ENCODE peak calls at places on chromosome 3, in nine cellular contexts. P is SK-N-SH, D is GM12878, Y is WTC11, V is H1, O is NB4, X is K562, K is HCT116, T is A549. M is an unnamed sample.

GRCh38 chr3:116339441-116340028 is 105.8 kb downstream of the LSAMP start:
- DNase-seq in P (no peak), T (no peak), Y (no peak), X (no peak), V (no peak), K (no peak), O (no peak), D (no peak), M (no peak)

GRCh38 chr3:180116658-180117057 is 79.9 kb upstream of the PEX5L start:
- DNase-seq in V (no peak), O (no peak), X (no peak), T (no peak), P (no peak), D (no peak), K (no peak), Y (no peak), M (no peak)

GRCh38 chr3:45123030-45123429 is 23.1 kb downstream of the CDCP1 start:
- DNase-seq in D (peak; percentile 62), K (no peak), V (no peak), T (peak; percentile 41), Y (no peak), X (no peak), O (peak; percentile 73), P (no peak), M (peak; percentile 12)

GRCh38 chr3:4740397-4741105 is 238.7 kb upstream of the BHLHE40 start:
- DNase-seq in P (no peak), X (peak; percentile 40), T (no peak), K (no peak), Y (no peak), O (no peak), D (no peak), V (no peak), M (no peak)

GRCh38 chr3:46913644-46914043 is 36.1 kb downstream of the PTH1R start:
- DNase-seq in P (no peak), D (no peak), O (no peak), K (no peak), Y (no peak), X (peak; percentile 20), T (no peak), V (no peak), M (peak; percentile 44)

GRCh38 chr3:157585386-157585785 is 82.2 kb upstream of the VEPH1 start:
- DNase-seq in T (no peak), D (no peak), P (no peak), K (no peak), O (no peak), X (no peak), V (no peak), Y (no peak), M (no peak)

GRCh38 chr3:36678216-36679013 is 85.9 kb downstream of the DCLK3 start:
- DNase-seq in T (no peak), P (no peak), Y (no peak), O (no peak), V (no peak), K (no peak), X (no peak), D (no peak), M (no peak)

GRCh38 chr3:72899349-72899765 is 11.5 kb downstream of the GXYLT2 start:
- DNase-seq in P (no peak), T (no peak), D (no peak), X (no peak), Y (no peak), K (no peak), V (no peak), O (no peak), M (no peak)

GRCh38 chr3:197811343-197811742 is 20.3 kb downstream of the LRCH3 start:
- DNase-seq in V (no peak), K (no peak), P (peak; percentile 27), D (no peak), X (no peak), Y (no peak), T (no peak), O (peak; percentile 37), M (no peak)

GRCh38 chr3:184679056-184679502 is 32.8 kb downstream of the MAGEF1 start:
- DNase-seq in O (no peak), X (no peak), P (peak; percentile 60), Y (peak; percentile 65), V (no peak), K (no peak), D (no peak), T (no peak), M (no peak)

GRCh38 chr3:159830523-159831151 is 158.0 kb upstream of the IL12A start:
- DNase-seq in X (no peak), P (no peak), T (no peak), K (no peak), Y (no peak), O (peak; percentile 26), V (no peak), D (no peak), M (no peak)

GRCh38 chr3:73926360-73927202 is 301.8 kb upstream of the PDZRN3 start:
- DNase-seq in T (no peak), X (no peak), Y (peak; percentile 18), V (no peak), D (no peak), O (no peak), K (no peak), P (no peak), M (no peak)

GRCh38 chr3:50195501-50196252 is 4.3 kb downstream of the GNAT1 start:
- DNase-seq in K (no peak), V (no peak), P (no peak), O (no peak), X (no peak), Y (no peak), D (no peak), T (no peak), M (no peak)

GRCh38 chr3:167862104-167862785 is 126.7 kb downstream of the SERPINI1 start:
- DNase-seq in K (no peak), D (no peak), O (no peak), V (no peak), Y (no peak), P (no peak), T (no peak), X (no peak), M (no peak)

GRCh38 chr3:167863811-167864558 is 128.5 kb downstream of the SERPINI1 start:
- DNase-seq in O (no peak), P (no peak), V (no peak), X (no peak), Y (no peak), K (no peak), D (no peak), T (no peak), M (no peak)

GRCh38 chr3:167858865-167859264 is 123.3 kb downstream of the SERPINI1 start:
- DNase-seq in T (no peak), D (no peak), X (no peak), Y (no peak), P (no peak), K (no peak), O (no peak), V (no peak), M (no peak)

GRCh38 chr3:167859610-167860009 is 124.1 kb downstream of the SERPINI1 start:
- DNase-seq in X (no peak), T (no peak), O (no peak), P (no peak), K (no peak), V (no peak), D (no peak), Y (no peak), M (no peak)

DNA sequence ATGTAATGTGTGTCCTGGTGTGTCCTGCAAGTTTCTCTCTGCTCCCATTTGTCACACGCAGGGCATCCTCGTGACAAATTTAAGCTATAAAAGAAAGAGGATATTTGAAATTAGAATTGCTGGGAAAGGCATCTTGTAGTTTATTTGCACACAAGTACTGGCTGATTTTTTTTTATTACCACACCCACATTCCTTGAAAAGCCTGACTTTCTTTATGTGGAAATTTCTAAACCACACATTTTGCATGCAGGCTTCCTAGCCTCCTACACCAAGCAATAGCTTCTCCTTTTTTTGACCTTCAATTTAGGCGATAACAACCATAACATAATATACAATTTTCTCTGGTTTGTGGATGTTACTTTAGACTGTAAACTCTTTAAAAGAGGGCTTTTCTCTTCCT is 126.1 kb downstream of the SERPINI1 start:
- DNase-seq in X (no peak), P (no peak), O (peak; percentile 41), V (no peak), D (no peak), T (no peak), K (no peak), Y (no peak), M (no peak)
- TF ChIP-seq MAX in X (no peak), P (no peak), O (no peak), V (no peak), D (no peak), T (no peak), K (no peak), Y (no peak), M (no peak)

DNA sequence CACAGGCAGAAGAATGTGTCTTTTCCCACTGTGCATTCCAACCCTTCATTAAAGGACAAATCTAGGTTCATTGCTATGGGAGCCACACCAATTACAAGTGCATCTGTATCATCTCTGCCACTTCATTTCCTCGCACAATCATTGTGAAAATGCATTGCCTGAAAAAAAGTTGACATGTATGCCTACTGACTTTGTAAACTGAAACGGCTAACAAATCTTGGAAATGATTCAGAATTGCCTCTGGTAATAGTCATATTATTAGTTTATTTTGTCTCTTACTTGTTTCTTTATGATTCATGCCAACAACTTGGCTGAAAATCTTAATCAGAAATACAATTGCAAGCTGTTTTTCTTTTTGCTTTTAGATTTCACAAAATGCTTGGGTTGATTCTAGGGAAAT is 497.1 kb downstream of the ZIC1 start:
- DNase-seq in O (no peak), X (no peak), Y (no peak), D (no peak), T (no peak), P (no peak), V (no peak), K (no peak), M (no peak)
- TF ChIP-seq MAX in O (no peak), X (no peak), Y (no peak), D (no peak), T (no peak), P (no peak), V (no peak), K (no peak), M (no peak)

GRCh38 chr3:105373383-105373782 is 6.7 kb downstream of the ALCAM start:
- DNase-seq in P (no peak), T (no peak), X (no peak), V (no peak), O (no peak), K (no peak), D (no peak), Y (no peak), M (no peak)
- TF ChIP-seq MAX in P (no peak), T (no peak), X (no peak), V (no peak), O (no peak), K (no peak), D (no peak), Y (no peak), M (no peak)

GRCh38 chr3:10556312-10556711 is 50.9 kb upstream of the ATP2B2 start:
- DNase-seq in T (no peak), K (no peak), D (no peak), X (no peak), V (no peak), Y (no peak), O (peak; percentile 20), P (no peak), M (no peak)
- TF ChIP-seq MAX in T (no peak), K (no peak), D (no peak), X (no peak), V (no peak), Y (no peak), O (no peak), P (no peak), M (no peak)